ENCODE peak calls at places on chromosomes 6 and 20, in seven cellular contexts. A is tibial nerve; K is WTC11; L is stimulated activated CD8-positive, alpha-beta memory T cell treated with anti-CD3 and anti-CD28 coated beads, Interleukin-15, amount 100 ng/mL, for 48 hours; R is ascending aorta; D is smooth muscle cell of the brain vasculature; C is lung. H is an unnamed sample.

GRCh38 chr6:143062551-143062950 is 1.9 kb downstream of the AIG1 start:
- DNase-seq in A (no peak), K (no peak), L (no peak), R (no peak), D (no peak), C (no peak), H (no peak)

GRCh38 chr6:12472601-12473038 is 182.5 kb downstream of the EDN1 start:
- DNase-seq in A (peak), K (no peak), L (no peak), R (peak), D (no peak), C (peak), H (no peak)

GRCh38 chr6:144912474-144912873 is 627.3 kb downstream of the UTRN start:
- DNase-seq in A (no peak), K (no peak), L (no peak), R (no peak), D (no peak), C (no peak), H (no peak)

GRCh38 chr20:58512808-58513552 is 2.2 kb downstream of the APCDD1L start:
- DNase-seq in A (no peak), K (no peak), L (no peak), R (peak), D (no peak), C (no peak), H (no peak)

GRCh38 chr6:164247106-164247505 is 832.6 kb downstream of the QKI start:
- DNase-seq in A (no peak), K (no peak), L (no peak), R (no peak), D (no peak), C (no peak), H (no peak)

GRCh38 chr20:49447946-49448809 is 34.3 kb downstream of the KCNB1 start:
- DNase-seq in A (peak), K (peak), L (no peak), R (no peak), D (peak), C (no peak), H (no peak)

GRCh38 chr6:54618597-54618996 is 228.0 kb upstream of the FAM83B start:
- DNase-seq in A (no peak), K (no peak), L (no peak), R (no peak), D (no peak), C (no peak), H (no peak)

GRCh38 chr6:158655569-158656450 is 6.0 kb downstream of the SYTL3 start:
- DNase-seq in A (no peak), K (no peak), L (no peak), R (no peak), D (no peak), C (peak), H (no peak)

GRCh38 chr6:53412751-53413150 is 64.0 kb upstream of the ELOVL5 start:
- DNase-seq in A (no peak), K (no peak), L (no peak), R (no peak), D (no peak), C (no peak), H (no peak)

GRCh38 chr6:11035961-11036360 is 8.1 kb downstream of the ELOVL2 start:
- DNase-seq in A (no peak), K (no peak), L (no peak), R (no peak), D (no peak), C (no peak), H (no peak)

GRCh38 chr6:142088858-142089216 is 43.9 kb upstream of the GJE1 start:
- DNase-seq in A (no peak), K (peak), L (no peak), R (no peak), D (no peak), C (no peak), H (peak)

GRCh38 chr20:49276895-49277785 is 717 bp downstream of the ZNFX1 start:
- DNase-seq in A (peak), K (peak), L (peak), R (no peak), D (no peak), C (peak), H (no peak)

GRCh38 chr6:68296126-68296525 is 339.0 kb upstream of the ADGRB3 start:
- DNase-seq in A (no peak), K (no peak), L (no peak), R (no peak), D (no peak), C (no peak), H (no peak)

GRCh38 chr6:144578385-144579350 is 293.5 kb downstream of the UTRN start:
- DNase-seq in A (no peak), K (no peak), L (no peak), R (no peak), D (no peak), C (no peak), H (no peak)

GRCh38 chr6:1670711-1671462 is 61.2 kb downstream of the FOXC1 start:
- DNase-seq in A (no peak), K (no peak), L (no peak), R (no peak), D (no peak), C (no peak), H (no peak)

GRCh38 chr6:158653577-158654354 is 3.9 kb downstream of the SYTL3 start:
- DNase-seq in A (no peak), K (no peak), L (peak), R (peak), D (no peak), C (no peak), H (no peak)

GRCh38 chr6:33727932-33728331 is 16.4 kb upstream of the UQCC2 start:
- DNase-seq in A (no peak), K (no peak), L (no peak), R (no peak), D (no peak), C (no peak), H (no peak)

GRCh38 chr6:44650947-44651346 is 263.4 kb downstream of the CDC5L start:
- DNase-seq in A (no peak), K (no peak), L (no peak), R (no peak), D (no peak), C (no peak), H (no peak)

GRCh38 chr6:116374586-116374985 is 3.8 kb downstream of the DSE start:
- DNase-seq in A (no peak), K (no peak), L (no peak), R (no peak), D (no peak), C (no peak), H (no peak)

GRCh38 chr20:8361779-8362178 is 229.7 kb downstream of the PLCB1 start:
- DNase-seq in A (no peak), K (no peak), L (no peak), R (no peak), D (no peak), C (no peak), H (no peak)

GRCh38 chr6:124200661-124201060 is 397.0 kb downstream of the NKAIN2 start:
- DNase-seq in A (no peak), K (no peak), L (no peak), R (no peak), D (no peak), C (no peak), H (no peak)

GRCh38 chr6:41723178-41723935 is 12.1 kb downstream of the TFEB start:
- DNase-seq in A (peak), K (peak), L (no peak), R (peak), D (no peak), C (peak), H (no peak)

GRCh38 chr6:126060400-126060799 is 74.1 kb downstream of the TRMT11 start:
- DNase-seq in A (no peak), K (no peak), L (no peak), R (no peak), D (no peak), C (no peak), H (no peak)

GRCh38 chr6:158053377-158054313 is 72.0 kb downstream of the SYNJ2 start:
- DNase-seq in A (no peak), K (no peak), L (no peak), R (no peak), D (no peak), C (no peak), H (no peak)

GRCh38 chr6:20978176-20978614 is 443.9 kb downstream of the CDKAL1 start:
- DNase-seq in A (no peak), K (no peak), L (no peak), R (no peak), D (peak), C (no peak), H (peak)

GRCh38 chr20:22383156-22383555 is 201.2 kb downstream of the FOXA2 start:
- DNase-seq in A (no peak), K (no peak), L (no peak), R (no peak), D (no peak), C (no peak), H (no peak)

GRCh38 chr6:132487762-132488161 is 25.2 kb downstream of the STX7 start:
- DNase-seq in A (no peak), K (no peak), L (no peak), R (no peak), D (no peak), C (no peak), H (no peak)

GRCh38 chr6:4801491-4802118 is 25.4 kb downstream of the CDYL start:
- DNase-seq in A (no peak), K (no peak), L (no peak), R (no peak), D (no peak), C (no peak), H (no peak)

GRCh38 chr6:16819752-16820151 is 58.5 kb upstream of the ATXN1 start:
- DNase-seq in A (no peak), K (no peak), L (no peak), R (no peak), D (no peak), C (no peak), H (no peak)

GRCh38 chr20:37745553-37745952 is 51.7 kb downstream of the CTNNBL1 start:
- DNase-seq in A (no peak), K (no peak), L (peak), R (no peak), D (no peak), C (no peak), H (no peak)

GRCh38 chr6:52365317-52365716 is 3.4 kb downstream of the PAQR8 start:
- DNase-seq in A (no peak), K (no peak), L (no peak), R (no peak), D (no peak), C (no peak), H (no peak)

GRCh38 chr6:113464536-113464935 is 392.6 kb upstream of the MARCKS start:
- DNase-seq in A (no peak), K (no peak), L (no peak), R (no peak), D (no peak), C (no peak), H (no peak)

GRCh38 chr20:6886065-6886729 is 118.7 kb downstream of the BMP2 start:
- DNase-seq in A (no peak), K (peak), L (no peak), R (no peak), D (no peak), C (no peak), H (no peak)

GRCh38 chr6:33132121-33132524 is 56.3 kb downstream of the HLA-DPB1 start:
- DNase-seq in A (no peak), K (no peak), L (no peak), R (no peak), D (no peak), C (no peak), H (no peak)

GRCh38 chr6:85569323-85569722 is 24.3 kb downstream of the SNX14 start:
- DNase-seq in A (no peak), K (no peak), L (no peak), R (no peak), D (no peak), C (no peak), H (no peak)

GRCh38 chr6:152459245-152459644 is 177.9 kb downstream of the SYNE1 start:
- DNase-seq in A (no peak), K (no peak), L (no peak), R (no peak), D (no peak), C (no peak), H (no peak)

GRCh38 chr6:46378882-46379405 is 112.3 kb downstream of the RCAN2 start:
- DNase-seq in A (no peak), K (no peak), L (no peak), R (no peak), D (no peak), C (no peak), H (no peak)

H was measured in pulmonary artery endothelial cell.